ENCODE peak calls at places on chromosome 20, in five cellular contexts. J is CD8-positive, alpha-beta T cell; P is ovary; U is fibroblast of lung; Q is uterus. E is an unnamed sample.

GRCh38 chr20:31833130-31833930 is 12.1 kb downstream of the FOXS1 start:
- DNase-seq in J (peak), P (peak), U (peak), Q (peak), E (peak)

GRCh38 chr20:4217349-4217761 is 202.0 kb upstream of the RNF24 start:
- DNase-seq in J (no peak), P (no peak), U (no peak), Q (no peak), E (no peak)

GRCh38 chr20:51636123-51636522 is 93.6 kb upstream of the NFATC2 start:
- DNase-seq in J (no peak), P (no peak), U (no peak), Q (no peak), E (no peak)

GRCh38 chr20:36865861-36866149 is 10.1 kb upstream of the TLDC2 start:
- DNase-seq in J (no peak), P (no peak), U (no peak), Q (no peak), E (no peak)

GRCh38 chr20:38134427-38135281 is 30.4 kb downstream of the TGM2 start:
- DNase-seq in J (no peak), P (peak), U (no peak), Q (no peak), E (no peak)

GRCh38 chr20:38167851-38168760 is 3.0 kb upstream of the TGM2 start:
- DNase-seq in J (no peak), P (no peak), U (peak), Q (peak), E (no peak)

GRCh38 chr20:38534756-38535155 is 46.2 kb upstream of the ADIG start:
- DNase-seq in J (no peak), P (no peak), U (no peak), Q (no peak), E (no peak)

GRCh38 chr20:48686238-48687096 is 141.3 kb downstream of the PREX1 start:
- DNase-seq in J (no peak), P (no peak), U (peak), Q (peak), E (peak)

GRCh38 chr20:21607971-21608735 is 94.3 kb upstream of the NKX2-2 start:
- DNase-seq in J (no peak), P (no peak), U (no peak), Q (no peak), E (peak)

GRCh38 chr20:62970307-62971210 is 18.1 kb downstream of the SLC17A9 start:
- DNase-seq in J (no peak), P (no peak), U (no peak), Q (no peak), E (no peak)

GRCh38 chr20:16293590-16293989 is 279.7 kb downstream of the KIF16B start:
- DNase-seq in J (no peak), P (no peak), U (peak), Q (no peak), E (no peak)

GRCh38 chr20:4949833-4950178 is 51.5 kb downstream of the SLC23A2 start:
- DNase-seq in J (no peak), P (no peak), U (peak), Q (peak), E (no peak)

GRCh38 chr20:3323398-3323797 is 84.1 kb downstream of the DNAAF9 start:
- DNase-seq in J (no peak), P (no peak), U (peak), Q (no peak), E (no peak)

GRCh38 chr20:24503352-24503931 is 34.0 kb downstream of the SYNDIG1 start:
- DNase-seq in J (no peak), P (no peak), U (peak), Q (peak), E (no peak)

GRCh38 chr20:51144476-51144875 is 121.6 kb upstream of the KCNG1 start:
- DNase-seq in J (no peak), P (no peak), U (no peak), Q (no peak), E (no peak)

GRCh38 chr20:50855498-50856474 is 60.9 kb downstream of the BCAS4 start:
- DNase-seq in J (no peak), P (no peak), U (no peak), Q (no peak), E (no peak)

GRCh38 chr20:59579404-59580207 is 24.7 kb upstream of the PHACTR3 start:
- DNase-seq in J (no peak), P (no peak), U (no peak), Q (no peak), E (no peak)

GRCh38 chr20:38165089-38165965 is at the start of gene TGM2:
- DNase-seq in J (peak), P (peak), U (peak), Q (peak), E (peak)

GRCh38 chr20:4051413-4052138 is 36.2 kb upstream of the RNF24 start:
- DNase-seq in J (no peak), P (no peak), U (no peak), Q (no peak), E (no peak)

GRCh38 chr20:38113401-38114325 is 51.4 kb downstream of the TGM2 start:
- DNase-seq in J (no peak), P (no peak), U (peak), Q (no peak), E (peak)

GRCh38 chr20:30594112-30594511 is 663.4 kb upstream of the DEFB115 start:
- DNase-seq in J (no peak), P (no peak), U (no peak), Q (no peak), E (no peak)

GRCh38 chr20:16828666-16829305 is 80.6 kb downstream of the OTOR start:
- DNase-seq in J (no peak), P (no peak), U (peak), Q (no peak), E (no peak)

GRCh38 chr20:22379472-22379871 is 204.9 kb downstream of the FOXA2 start:
- DNase-seq in J (no peak), P (no peak), U (peak), Q (no peak), E (no peak)

GRCh38 chr20:3749689-3750639 is 17.5 kb downstream of the HSPA12B start:
- DNase-seq in J (peak), P (no peak), U (no peak), Q (no peak), E (no peak)

GRCh38 chr20:45817652-45818194 is 5.3 kb downstream of the UBE2C start:
- DNase-seq in J (no peak), P (no peak), U (peak), Q (no peak), E (no peak)

GRCh38 chr20:16919841-16920240 is 171.7 kb downstream of the OTOR start:
- DNase-seq in J (no peak), P (no peak), U (no peak), Q (no peak), E (no peak)

GRCh38 chr20:44423480-44423879 is 52.2 kb upstream of the TTPAL start:
- DNase-seq in J (no peak), P (no peak), U (no peak), Q (no peak), E (no peak)

GRCh38 chr20:9136114-9136513 is 67.2 kb downstream of the PLCB4 start:
- DNase-seq in J (no peak), P (no peak), U (no peak), Q (no peak), E (no peak)

GRCh38 chr20:5085380-5085779 is 34.4 kb downstream of the PCNA start:
- DNase-seq in J (no peak), P (no peak), U (no peak), Q (no peak), E (no peak)

GRCh38 chr20:38700146-38700545 is 24.1 kb upstream of the SLC32A1 start:
- DNase-seq in J (no peak), P (no peak), U (no peak), Q (no peak), E (no peak)

GRCh38 chr20:13546497-13547131 is 92.1 kb downstream of the TASP1 start:
- DNase-seq in J (peak), P (peak), U (peak), Q (peak), E (peak)

GRCh38 chr20:35279040-35279439 is 1.1 kb upstream of the MMP24OS start:
- DNase-seq in J (no peak), P (no peak), U (no peak), Q (no peak), E (no peak)

GRCh38 chr20:2914160-2914559 is 40.9 kb downstream of the PTPRA start:
- DNase-seq in J (no peak), P (no peak), U (peak), Q (no peak), E (no peak)

GRCh38 chr20:62951896-62952372 is 575 bp upstream of the SLC17A9 start:
- DNase-seq in J (no peak), P (no peak), U (no peak), Q (no peak), E (no peak)

DNA sequence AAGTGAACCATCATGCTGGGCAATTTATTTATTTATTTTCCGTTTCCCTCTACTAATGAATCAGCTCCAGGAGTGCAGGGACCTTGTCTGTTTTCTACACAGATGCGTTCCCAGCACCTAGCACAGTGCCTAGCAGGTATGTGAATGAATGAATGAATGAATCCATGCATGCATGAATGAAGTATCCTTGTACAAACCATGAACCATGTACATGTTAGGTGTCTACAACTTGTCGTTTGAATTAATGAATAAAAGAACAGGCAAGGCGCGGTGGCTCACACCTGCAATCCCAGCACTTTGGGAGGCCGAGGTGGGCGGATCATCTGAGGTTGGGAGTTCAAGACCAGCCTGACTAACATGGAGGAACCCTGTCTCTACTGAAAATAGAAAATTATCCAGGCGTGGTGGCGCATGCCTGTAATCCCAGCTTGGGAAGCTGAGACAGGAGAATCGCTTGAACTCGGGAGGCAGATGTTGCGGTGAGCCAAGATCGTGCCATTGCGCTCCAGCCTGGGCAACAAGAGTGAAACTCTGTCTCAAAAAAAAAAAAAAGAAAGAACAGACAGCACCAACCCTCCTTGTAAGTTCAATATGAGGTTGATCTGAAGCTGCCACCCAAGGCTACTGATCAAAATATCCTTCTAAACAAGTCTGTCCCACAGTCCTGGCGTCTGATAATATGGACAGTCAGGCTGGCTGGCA is 27.3 kb upstream of the SLC9A8 start:
- DNase-seq in J (no peak), P (no peak), U (no peak), Q (no peak), E (no peak)
- H3K27ac ChIP-seq in J (no peak), P (no peak), U (no peak), Q (no peak), E (no peak)

DNA sequence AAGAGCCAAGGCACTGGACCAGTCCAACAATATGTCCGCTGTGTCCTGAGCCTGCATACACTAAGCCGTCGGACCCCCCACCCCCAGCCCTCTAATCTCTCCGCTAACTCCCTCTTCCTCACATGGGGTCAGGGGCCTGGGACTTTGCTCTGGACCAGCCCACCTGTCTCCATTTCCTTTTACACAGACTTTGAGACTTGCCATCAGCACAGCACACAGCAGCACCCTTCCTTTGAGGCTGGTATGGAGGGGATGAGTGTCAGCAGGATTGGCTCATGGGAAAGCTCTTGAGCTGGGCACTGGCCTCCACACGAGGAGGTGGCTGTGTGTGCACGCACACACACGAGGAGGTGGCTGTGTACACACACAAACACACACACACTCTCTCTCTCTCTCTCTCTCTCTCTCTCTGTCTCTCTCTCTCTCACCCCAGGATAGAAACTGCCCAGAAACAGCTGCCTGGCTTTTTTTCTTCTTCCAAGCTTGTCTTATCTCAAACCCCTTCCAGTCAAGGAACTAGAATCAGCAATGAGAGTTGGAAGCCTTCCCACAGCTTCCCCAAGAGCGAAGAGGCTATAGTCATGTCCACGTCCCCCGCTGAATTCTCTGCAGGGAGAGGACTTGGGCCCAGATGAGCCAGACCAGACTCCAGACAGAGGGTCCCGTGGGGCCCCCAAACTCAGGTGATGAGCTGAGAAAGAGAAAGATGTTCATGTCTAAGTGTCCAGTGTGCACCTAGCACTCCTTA is 18.6 kb downstream of the SLC9A8 start:
- DNase-seq in J (no peak), P (no peak), U (no peak), Q (no peak), E (no peak)
- H3K27ac ChIP-seq in J (no peak), P (no peak), U (no peak), Q (no peak), E (peak)

GRCh38 chr20:53826597-53827291 is 233.1 kb upstream of the ZNF217 start:
- DNase-seq in J (no peak), P (no peak), U (peak), Q (no peak), E (no peak)

GRCh38 chr20:53828673-53829085 is 235.0 kb upstream of the ZNF217 start:
- DNase-seq in J (no peak), P (no peak), U (peak), Q (peak), E (peak)

GRCh38 chr20:53827292-53827995 is 233.8 kb upstream of the ZNF217 start:
- DNase-seq in J (no peak), P (no peak), U (peak), Q (no peak), E (no peak)

GRCh38 chr20:53829086-53829703 is 235.6 kb upstream of the ZNF217 start:
- DNase-seq in J (no peak), P (no peak), U (peak), Q (peak), E (peak)

GRCh38 chr20:53827996-53828672 is 234.5 kb upstream of the ZNF217 start:
- DNase-seq in J (no peak), P (no peak), U (peak), Q (peak), E (no peak)
- H3K27ac ChIP-seq in J (no peak), P (peak), U (peak), Q (peak), E (peak)

DNA sequence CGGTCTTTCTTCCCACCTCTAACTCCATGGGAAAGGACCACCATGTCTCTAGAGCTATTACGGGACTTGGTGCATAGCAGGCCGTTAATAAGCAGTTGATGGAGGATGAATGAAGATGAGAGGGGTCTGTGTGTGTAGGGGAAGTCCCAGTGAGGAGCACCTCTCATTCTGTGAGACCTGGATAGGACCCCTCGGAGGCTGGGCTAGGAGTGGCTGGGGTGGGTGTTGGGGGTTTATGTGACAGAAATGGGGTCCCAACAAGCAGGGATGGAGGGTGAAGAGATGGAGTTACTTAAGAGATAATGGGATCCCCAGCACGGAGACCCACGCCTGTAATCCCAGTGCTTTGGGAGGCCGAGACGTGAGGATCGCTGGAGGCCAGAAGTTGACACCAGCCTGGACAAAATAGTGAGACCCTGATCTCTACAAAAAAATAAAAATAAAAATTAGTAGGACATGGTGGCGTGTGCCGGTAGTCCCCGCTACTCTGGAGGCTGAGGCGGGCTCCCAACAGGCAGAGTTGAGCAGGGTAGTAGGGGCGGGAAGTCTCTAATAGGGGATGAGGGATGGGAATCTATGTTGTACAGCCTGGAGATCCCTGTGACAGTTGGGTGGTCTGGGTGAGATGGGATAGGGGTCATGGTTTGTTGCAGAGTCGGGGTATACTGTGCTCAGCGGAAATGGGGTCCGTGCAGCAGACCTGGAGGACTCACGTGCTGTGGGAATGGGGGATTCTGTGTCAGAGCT is 677 bp upstream of the ZNF341 start:
- DNase-seq in J (no peak), P (no peak), U (no peak), Q (no peak), E (no peak)
- H3K27ac ChIP-seq in J (peak), P (peak), U (peak), Q (peak), E (peak)

GRCh38 chr20:32849577-32849976 is 9.1 kb upstream of the EFCAB8 start:
- DNase-seq in J (no peak), P (no peak), U (no peak), Q (no peak), E (no peak)
- H3K27ac ChIP-seq in J (no peak), P (no peak), U (no peak), Q (no peak), E (no peak)

GRCh38 chr20:10902836-10903410 is 229.1 kb upstream of the JAG1 start:
- DNase-seq in J (no peak), P (no peak), U (no peak), Q (no peak), E (no peak)
- H3K27ac ChIP-seq in J (no peak), P (no peak), U (no peak), Q (peak), E (peak)

GRCh38 chr20:18621004-18621403 is 33.1 kb downstream of the DTD1 start:
- DNase-seq in J (no peak), P (no peak), U (no peak), Q (no peak), E (no peak)
- H3K27ac ChIP-seq in J (no peak), P (no peak), U (no peak), Q (no peak), E (no peak)

DNA sequence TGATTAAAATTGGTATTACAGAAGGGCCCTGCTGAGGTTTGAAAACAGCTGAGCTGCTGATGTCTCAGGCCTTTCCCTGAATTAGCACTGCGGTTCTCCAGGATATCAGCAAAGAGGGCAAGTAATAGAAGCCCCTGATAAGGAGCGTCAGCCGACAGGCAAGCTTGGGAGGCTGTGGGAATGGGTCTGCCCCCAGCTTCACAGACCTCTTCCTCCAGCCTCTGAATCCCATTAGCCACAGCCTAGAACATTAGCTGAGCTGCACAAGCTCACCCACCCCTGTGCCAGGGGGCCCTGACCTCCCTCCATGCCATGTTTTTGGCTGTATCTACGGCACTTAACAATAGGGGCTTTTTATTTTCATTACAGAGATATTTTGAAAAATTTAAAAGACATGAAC is 59.9 kb downstream of the VAPB start:
- DNase-seq in J (no peak), P (no peak), U (no peak), Q (no peak), E (no peak)
- H3K27ac ChIP-seq in J (no peak), P (no peak), U (no peak), Q (no peak), E (no peak)

GRCh38 chr20:41031243-41031619 is 2.6 kb downstream of the TOP1 start:
- DNase-seq in J (no peak), P (no peak), U (no peak), Q (no peak), E (no peak)
- H3K27ac ChIP-seq in J (no peak), P (no peak), U (peak), Q (no peak), E (no peak)

E was measured in gastrocnemius medialis.